ENCODE peak calls at places on chromosomes 16 and 17, in five cellular contexts. One of them, this sample, is unnamed.

GRCh38 chr17:81108220-81108619 is 57.1 kb upstream of the PVALEF start:
- DNase-seq in GM23338: no peak
- DNase-seq in A549: no peak
- DNase-seq in CD4-positive, alpha-beta T cell: no peak
- DNase-seq in brain microvascular endothelial cell: no peak
- DNase-seq in this sample: no peak

GRCh38 chr16:56874800-56875199 is 9.8 kb downstream of the SLC12A3 start:
- DNase-seq in GM23338: peak; percentile 38
- DNase-seq in A549: no peak
- DNase-seq in CD4-positive, alpha-beta T cell: no peak
- DNase-seq in brain microvascular endothelial cell: no peak
- DNase-seq in this sample: peak; percentile 23

GRCh38 chr17:62822080-62822904 is 14.2 kb upstream of the MARCHF10 start:
- DNase-seq in GM23338: no peak
- DNase-seq in A549: no peak
- DNase-seq in CD4-positive, alpha-beta T cell: no peak
- DNase-seq in brain microvascular endothelial cell: peak; percentile 31
- DNase-seq in this sample: no peak

GRCh38 chr17:80158846-80159245 is 11.0 kb upstream of the CARD14 start:
- DNase-seq in GM23338: no peak
- DNase-seq in A549: no peak
- DNase-seq in CD4-positive, alpha-beta T cell: no peak
- DNase-seq in brain microvascular endothelial cell: no peak
- DNase-seq in this sample: no peak

GRCh38 chr17:11719203-11719602 is 120.9 kb downstream of the DNAH9 start:
- DNase-seq in GM23338: no peak
- DNase-seq in A549: no peak
- DNase-seq in CD4-positive, alpha-beta T cell: no peak
- DNase-seq in brain microvascular endothelial cell: no peak
- DNase-seq in this sample: no peak

GRCh38 chr16:20735504-20735903 is 6.1 kb downstream of the THUMPD1 start:
- DNase-seq in GM23338: no peak
- DNase-seq in A549: no peak
- DNase-seq in CD4-positive, alpha-beta T cell: no peak
- DNase-seq in brain microvascular endothelial cell: no peak
- DNase-seq in this sample: no peak

GRCh38 chr17:557371-557770 is 157.3 kb downstream of the VPS53 start:
- DNase-seq in GM23338: no peak
- DNase-seq in A549: no peak
- DNase-seq in CD4-positive, alpha-beta T cell: no peak
- DNase-seq in brain microvascular endothelial cell: no peak
- DNase-seq in this sample: no peak

GRCh38 chr17:38418693-38419507 is 9.4 kb upstream of the ARHGAP23 start:
- DNase-seq in GM23338: peak; percentile 62
- DNase-seq in A549: no peak
- DNase-seq in CD4-positive, alpha-beta T cell: no peak
- DNase-seq in brain microvascular endothelial cell: no peak
- DNase-seq in this sample: no peak

GRCh38 chr16:52928955-52929354 is 123.7 kb downstream of the CHD9NB start:
- DNase-seq in GM23338: no peak
- DNase-seq in A549: no peak
- DNase-seq in CD4-positive, alpha-beta T cell: no peak
- DNase-seq in brain microvascular endothelial cell: no peak
- DNase-seq in this sample: no peak

GRCh38 chr16:49640606-49641005 is 215.3 kb downstream of the ZNF423 start:
- DNase-seq in GM23338: no peak
- DNase-seq in A549: no peak
- DNase-seq in CD4-positive, alpha-beta T cell: no peak
- DNase-seq in brain microvascular endothelial cell: peak; percentile 10
- DNase-seq in this sample: no peak

GRCh38 chr16:8720080-8720966 is 45.9 kb downstream of the ABAT start:
- DNase-seq in GM23338: peak; percentile 76
- DNase-seq in A549: no peak
- DNase-seq in CD4-positive, alpha-beta T cell: no peak
- DNase-seq in brain microvascular endothelial cell: no peak
- DNase-seq in this sample: no peak

DNA sequence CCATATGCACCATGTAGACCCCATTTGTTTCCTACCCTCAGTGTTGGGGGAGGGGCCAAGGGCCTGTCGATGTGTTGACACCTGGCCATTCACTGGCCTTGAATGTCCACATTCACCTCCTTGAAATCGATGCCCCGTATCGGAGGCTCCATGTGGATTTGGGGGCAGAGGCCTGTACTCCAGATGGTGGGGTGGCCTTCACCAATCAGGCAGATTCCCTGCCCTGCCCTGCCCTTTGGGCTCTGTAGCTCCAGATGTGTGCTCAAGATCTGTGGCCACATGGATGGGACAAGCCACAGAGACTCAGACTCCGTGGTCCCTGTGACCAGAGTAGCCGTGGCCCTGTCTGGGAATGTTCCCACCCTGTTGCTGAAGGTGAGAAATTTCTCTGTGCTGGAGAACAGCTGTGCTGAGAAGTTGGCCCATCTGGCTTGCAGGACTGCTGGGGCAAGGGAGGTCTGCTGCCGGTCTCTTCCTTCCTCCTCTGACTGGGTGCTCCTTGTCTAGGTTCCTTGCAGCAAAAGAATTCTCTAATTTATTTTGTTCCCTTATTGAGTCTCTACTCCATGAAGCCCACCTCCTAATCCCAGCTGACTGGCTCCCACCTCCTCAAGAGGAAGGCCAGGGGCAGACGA is 221.3 kb downstream of the SEC14L1 start:
- DNase-seq in GM23338: no peak
- DNase-seq in A549: no peak
- DNase-seq in CD4-positive, alpha-beta T cell: no peak
- DNase-seq in brain microvascular endothelial cell: no peak
- DNase-seq in this sample: no peak
- H3K27ac ChIP-seq in GM23338: no peak overlapping the region
- H3K27ac ChIP-seq in A549: peak overlapping the region; percentile 62
- H3K27ac ChIP-seq in CD4-positive, alpha-beta T cell: no peak overlapping the region
- H3K27ac ChIP-seq in brain microvascular endothelial cell: no peak overlapping the region
- H3K27ac ChIP-seq in this sample: peak overlapping the region; percentile 75

GRCh38 chr17:28552201-28552999 is at the start of gene UNC119:
- DNase-seq in GM23338: peak; percentile 91
- DNase-seq in A549: peak; percentile 59
- DNase-seq in CD4-positive, alpha-beta T cell: peak; percentile 64
- DNase-seq in brain microvascular endothelial cell: peak; percentile 35
- DNase-seq in this sample: peak; percentile 73
- H3K27ac ChIP-seq in GM23338: no peak within 1 kb of the TSS
- H3K27ac ChIP-seq in A549: peak within 1 kb of the TSS; percentile 90
- H3K27ac ChIP-seq in CD4-positive, alpha-beta T cell: peak within 1 kb of the TSS; percentile 76
- H3K27ac ChIP-seq in brain microvascular endothelial cell: no peak within 1 kb of the TSS
- H3K27ac ChIP-seq in this sample: peak within 1 kb of the TSS; percentile 68

GRCh38 chr16:2845116-2845515 is 12.9 kb downstream of the PRSS22 start:
- DNase-seq in GM23338: no peak
- DNase-seq in A549: no peak
- DNase-seq in CD4-positive, alpha-beta T cell: no peak
- DNase-seq in brain microvascular endothelial cell: no peak
- DNase-seq in this sample: no peak

GRCh38 chr16:2843526-2843925 is 13.4 kb downstream of the ZG16B start:
- DNase-seq in GM23338: no peak
- DNase-seq in A549: no peak
- DNase-seq in CD4-positive, alpha-beta T cell: no peak
- DNase-seq in brain microvascular endothelial cell: no peak
- DNase-seq in this sample: no peak

GRCh38 chr16:2848933-2849332 is 9.0 kb downstream of the PRSS22 start:
- DNase-seq in GM23338: no peak
- DNase-seq in A549: no peak
- DNase-seq in CD4-positive, alpha-beta T cell: no peak
- DNase-seq in brain microvascular endothelial cell: no peak
- DNase-seq in this sample: no peak

GRCh38 chr16:2842340-2843000 is 12.4 kb downstream of the ZG16B start:
- DNase-seq in GM23338: peak; percentile 94
- DNase-seq in A549: peak; percentile 51
- DNase-seq in CD4-positive, alpha-beta T cell: peak; percentile 36
- DNase-seq in brain microvascular endothelial cell: no peak
- DNase-seq in this sample: no peak

GRCh38 chr16:2846511-2847310 is 11.3 kb downstream of the PRSS22 start:
- DNase-seq in GM23338: no peak
- DNase-seq in A549: peak; percentile 81
- DNase-seq in CD4-positive, alpha-beta T cell: no peak
- DNase-seq in brain microvascular endothelial cell: no peak
- DNase-seq in this sample: no peak
- H3K27ac ChIP-seq in GM23338: no peak overlapping the region
- H3K27ac ChIP-seq in A549: peak overlapping the region; percentile 94
- H3K27ac ChIP-seq in CD4-positive, alpha-beta T cell: no peak overlapping the region
- H3K27ac ChIP-seq in brain microvascular endothelial cell: no peak overlapping the region
- H3K27ac ChIP-seq in this sample: no peak overlapping the region

DNA sequence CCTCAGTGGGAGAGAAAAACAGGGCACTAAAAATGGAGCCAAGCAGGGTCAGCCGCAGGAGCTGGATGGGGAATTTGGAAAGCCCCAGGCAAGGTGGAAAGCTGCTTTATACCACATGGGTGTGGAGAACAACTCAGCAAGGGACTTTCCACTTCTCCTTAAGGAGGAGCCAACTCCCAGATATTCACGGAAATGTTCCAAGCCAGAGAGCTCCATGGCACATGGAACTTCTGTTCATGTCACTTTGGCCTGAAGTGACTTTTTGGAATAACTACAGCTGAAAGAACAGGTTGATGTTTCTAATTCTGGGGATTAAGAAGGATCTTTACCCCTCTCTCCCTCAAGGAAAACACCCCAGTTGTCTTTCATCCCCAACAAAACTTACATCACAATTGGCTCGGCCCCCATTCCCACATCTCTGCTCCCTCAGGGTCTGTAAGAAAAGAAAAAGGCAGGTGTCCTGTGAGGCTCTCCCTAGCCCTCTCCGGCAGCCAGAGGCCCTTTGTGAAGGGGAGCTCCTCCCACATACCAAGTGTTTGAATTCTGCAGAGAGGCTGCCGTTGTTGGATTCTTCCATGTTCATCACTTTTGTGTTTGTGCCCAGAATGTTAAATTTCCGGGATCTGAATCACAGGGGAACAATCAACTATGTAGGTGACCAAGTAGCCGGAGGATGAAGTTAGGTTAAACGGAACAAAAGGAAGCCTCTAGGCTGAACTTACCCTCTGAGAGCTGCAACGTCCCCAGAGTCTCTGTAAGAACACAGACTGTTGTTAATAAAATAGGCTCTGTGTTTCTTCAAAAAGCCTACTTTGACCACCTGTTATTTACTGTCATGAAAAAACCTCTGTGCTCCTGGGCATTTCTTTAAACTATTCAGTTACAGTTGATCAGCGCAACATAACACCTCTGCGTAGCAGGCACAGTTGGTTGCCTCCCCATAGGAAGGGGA is 41.0 kb downstream of the STAT5A start:
- DNase-seq in GM23338: peak; percentile 98
- DNase-seq in A549: peak; percentile 95
- DNase-seq in CD4-positive, alpha-beta T cell: no peak
- DNase-seq in brain microvascular endothelial cell: peak; percentile 25
- DNase-seq in this sample: peak; percentile 43
- H3K27ac ChIP-seq in GM23338: peak overlapping the region; percentile 94
- H3K27ac ChIP-seq in A549: peak overlapping the region; percentile 89
- H3K27ac ChIP-seq in CD4-positive, alpha-beta T cell: no peak overlapping the region
- H3K27ac ChIP-seq in brain microvascular endothelial cell: peak overlapping the region; percentile 54
- H3K27ac ChIP-seq in this sample: peak overlapping the region; percentile 49

DNA sequence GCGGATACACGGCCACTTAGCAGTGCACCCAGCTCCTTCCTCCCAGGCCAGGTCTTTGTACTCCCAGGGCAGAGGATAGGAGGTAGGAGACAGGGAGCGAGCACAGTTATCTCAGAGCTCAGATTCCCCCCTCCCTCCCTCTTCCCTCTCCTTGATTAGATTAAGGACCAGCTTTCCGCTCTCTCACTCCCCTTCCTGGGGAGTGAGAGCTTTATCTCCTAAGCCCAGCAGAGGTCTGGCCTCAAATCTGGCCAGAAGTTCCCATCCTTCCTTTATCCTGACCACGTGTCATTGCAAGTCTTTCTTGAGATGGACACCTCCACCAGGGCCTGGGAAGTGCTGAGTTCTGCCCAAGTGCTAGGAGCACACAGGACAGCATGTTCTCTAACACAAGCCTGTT is 5.1 kb downstream of the ARL4D start:
- DNase-seq in GM23338: no peak
- DNase-seq in A549: no peak
- DNase-seq in CD4-positive, alpha-beta T cell: no peak
- DNase-seq in brain microvascular endothelial cell: no peak
- DNase-seq in this sample: no peak
- H3K27ac ChIP-seq in GM23338: no peak overlapping the region
- H3K27ac ChIP-seq in A549: peak overlapping the region; percentile 48
- H3K27ac ChIP-seq in CD4-positive, alpha-beta T cell: no peak overlapping the region
- H3K27ac ChIP-seq in brain microvascular endothelial cell: no peak overlapping the region
- H3K27ac ChIP-seq in this sample: no peak overlapping the region